ENCODE peak calls at places on chromosome X, in six cellular contexts. One of them, this sample, is unnamed.

GRCh38 chrX:31580726-31581125 is 508.9 kb upstream of the FTHL17 start:
- DNase-seq in M059J: peak
- DNase-seq in mucosa of descending colon: no peak
- DNase-seq in T-helper 1 cell: no peak
- DNase-seq in ecto neural progenitor cell: no peak
- DNase-seq in right lobe of liver: no peak
- DNase-seq in this sample: no peak

GRCh38 chrX:97401586-97402101 is 517.9 kb downstream of the RPA4 start:
- DNase-seq in M059J: no peak
- DNase-seq in mucosa of descending colon: no peak
- DNase-seq in ecto neural progenitor cell: no peak
- DNase-seq in right lobe of liver: no peak
- DNase-seq in T-helper 1 cell: no peak
- DNase-seq in this sample: no peak

GRCh38 chrX:22063284-22063683 is 31.2 kb downstream of the PHEX start:
- DNase-seq in M059J: no peak
- DNase-seq in ecto neural progenitor cell: no peak
- DNase-seq in right lobe of liver: no peak
- DNase-seq in T-helper 1 cell: no peak
- DNase-seq in mucosa of descending colon: peak
- DNase-seq in this sample: no peak

GRCh38 chrX:142680038-142680437 is 345.7 kb upstream of the SPANXN4 start:
- DNase-seq in T-helper 1 cell: no peak
- DNase-seq in right lobe of liver: no peak
- DNase-seq in M059J: no peak
- DNase-seq in mucosa of descending colon: no peak
- DNase-seq in ecto neural progenitor cell: no peak
- DNase-seq in this sample: no peak

GRCh38 chrX:154440623-154441357 is 3.2 kb upstream of the FAM50A start:
- DNase-seq in mucosa of descending colon: no peak
- DNase-seq in ecto neural progenitor cell: no peak
- DNase-seq in T-helper 1 cell: no peak
- DNase-seq in M059J: no peak
- DNase-seq in right lobe of liver: no peak
- DNase-seq in this sample: no peak

GRCh38 chrX:115650916-115651315 is 89.9 kb downstream of the PLS3 start:
- DNase-seq in M059J: peak
- DNase-seq in right lobe of liver: no peak
- DNase-seq in mucosa of descending colon: peak
- DNase-seq in T-helper 1 cell: no peak
- DNase-seq in ecto neural progenitor cell: peak
- DNase-seq in this sample: no peak

GRCh38 chrX:107047622-107048021 is 47.6 kb upstream of the MORC4 start:
- DNase-seq in ecto neural progenitor cell: no peak
- DNase-seq in mucosa of descending colon: no peak
- DNase-seq in right lobe of liver: no peak
- DNase-seq in T-helper 1 cell: no peak
- DNase-seq in M059J: no peak
- DNase-seq in this sample: no peak

GRCh38 chrX:55342533-55343501 is 78.1 kb upstream of the PAGE3 start:
- DNase-seq in right lobe of liver: no peak
- DNase-seq in T-helper 1 cell: peak
- DNase-seq in ecto neural progenitor cell: no peak
- DNase-seq in M059J: peak
- DNase-seq in mucosa of descending colon: peak
- DNase-seq in this sample: peak

GRCh38 chrX:68894513-68895338 is 65.9 kb downstream of the EFNB1 start:
- DNase-seq in mucosa of descending colon: peak
- DNase-seq in T-helper 1 cell: no peak
- DNase-seq in ecto neural progenitor cell: peak
- DNase-seq in M059J: peak
- DNase-seq in right lobe of liver: no peak
- DNase-seq in this sample: no peak

GRCh38 chrX:12441376-12442128 is 303.3 kb downstream of the FRMPD4 start:
- DNase-seq in M059J: peak
- DNase-seq in ecto neural progenitor cell: no peak
- DNase-seq in T-helper 1 cell: no peak
- DNase-seq in mucosa of descending colon: no peak
- DNase-seq in right lobe of liver: no peak
- DNase-seq in this sample: no peak

GRCh38 chrX:103628386-103629290 is at the start of gene TCEAL1:
- DNase-seq in right lobe of liver: peak
- DNase-seq in T-helper 1 cell: peak
- DNase-seq in mucosa of descending colon: peak
- DNase-seq in M059J: peak
- DNase-seq in ecto neural progenitor cell: peak
- DNase-seq in this sample: no peak

This sample was measured in T-helper 22 cell.